ENCODE peak calls at places on chromosomes 4 and X, in eight cellular contexts. T is NCI-H82, E is skeletal muscle cell, X is ELR, Z is lower lobe of right lung, A is hypothalamus, C is lung, L is HEK293T. Y is an unnamed sample.

GRCh38 chr4:52100062-52100461 is 49.0 kb downstream of the SPATA18 start:
- DNase-seq in T (no peak), E (no peak), X (no peak), Z (no peak), A (no peak), C (no peak), L (no peak), Y (no peak)

GRCh38 chr4:183876268-183876934 is 28.7 kb upstream of the STOX2 start:
- DNase-seq in T (no peak), E (peak), X (peak), Z (peak), A (no peak), C (peak), L (peak), Y (no peak)

GRCh38 chr4:85793256-85793655 is 318.3 kb downstream of the ARHGAP24 start:
- DNase-seq in T (no peak), E (no peak), X (no peak), Z (no peak), A (no peak), C (no peak), L (no peak), Y (no peak)

GRCh38 chr4:5511791-5512190 is 196.6 kb downstream of the EVC2 start:
- DNase-seq in T (no peak), E (no peak), X (peak), Z (no peak), A (no peak), C (no peak), L (no peak), Y (no peak)

GRCh38 chrX:38206036-38206435 is 14.6 kb downstream of the SRPX start:
- DNase-seq in T (no peak), E (no peak), X (peak), Z (no peak), A (no peak), C (no peak), L (no peak), Y (no peak)

GRCh38 chr4:182975806-182976205 is 58.6 kb upstream of the DCTD start:
- DNase-seq in T (no peak), E (peak), X (peak), Z (no peak), A (no peak), C (no peak), L (no peak), Y (no peak)

GRCh38 chrX:122094611-122095010 is 1047.2 kb downstream of the GLUD2 start:
- DNase-seq in T (no peak), E (peak), X (no peak), Z (no peak), A (no peak), C (no peak), L (no peak), Y (no peak)

GRCh38 chrX:111095974-111096870 is at the start of gene PAK3:
- DNase-seq in T (peak), E (peak), X (peak), Z (peak), A (no peak), C (no peak), L (peak), Y (peak)

GRCh38 chr4:80967346-80967745 is 63.2 kb upstream of the BMP3 start:
- DNase-seq in T (peak), E (no peak), X (no peak), Z (no peak), A (no peak), C (no peak), L (no peak), Y (no peak)

Y was measured in WERI-Rb-1.